ENCODE peak calls at places on chromosomes 16 and 17, in seven cellular contexts. L is substantia nigra, O is NCI-H1694 treated with DMSO at 0.1 percent for 48 hours, J is uterus, M is AG10803, K is HFFc6, I is KG1. H is an unnamed sample.

GRCh38 chr17:13702266-13702665 is 100.5 kb upstream of the HS3ST3A1 start:
- DNase-seq in L (no peak), O (no peak), J (no peak), M (peak; percentile 85), K (peak; percentile 71), I (no peak), H (no peak)

GRCh38 chr16:78405833-78406232 is 306.4 kb downstream of the WWOX start:
- DNase-seq in L (no peak), O (no peak), J (no peak), M (no peak), K (no peak), I (no peak), H (no peak)

GRCh38 chr16:8481810-8482209 is 108.5 kb downstream of the TMEM114 start:
- DNase-seq in L (no peak), O (no peak), J (no peak), M (no peak), K (no peak), I (no peak), H (no peak)

GRCh38 chr16:574021-574760 is 4.4 kb downstream of the PIGQ start:
- DNase-seq in L (no peak), O (no peak), J (no peak), M (no peak), K (no peak), I (no peak), H (no peak)

GRCh38 chr16:19748389-19749110 is 30.5 kb downstream of the IQCK start:
- DNase-seq in L (no peak), O (no peak), J (no peak), M (no peak), K (no peak), I (no peak), H (no peak)

GRCh38 chr17:5640726-5641125 is 56.4 kb upstream of the NLRP1 start:
- DNase-seq in L (no peak), O (no peak), J (no peak), M (peak; percentile 10), K (no peak), I (no peak), H (no peak)

GRCh38 chr17:69477900-69478266 is 63.4 kb downstream of the MAP2K6 start:
- DNase-seq in L (no peak), O (no peak), J (no peak), M (no peak), K (no peak), I (no peak), H (no peak)

GRCh38 chr17:5431929-5432556 is 6.9 kb downstream of the C1QBP start:
- DNase-seq in L (no peak), O (no peak), J (no peak), M (no peak), K (no peak), I (no peak), H (no peak)

GRCh38 chr17:28744104-28744801 is 442 bp downstream of the TRAF4 start:
- DNase-seq in L (peak; percentile 38), O (no peak), J (peak; percentile 67), M (peak; percentile 36), K (no peak), I (peak; percentile 44), H (no peak)

GRCh38 chr16:19804538-19805323 is 79.9 kb downstream of the GPRC5B start:
- DNase-seq in L (no peak), O (peak; percentile 2), J (no peak), M (no peak), K (no peak), I (no peak), H (peak; percentile 38)

GRCh38 chr17:27276653-27277156 is 17.2 kb upstream of the WSB1 start:
- DNase-seq in L (no peak), O (no peak), J (no peak), M (no peak), K (no peak), I (no peak), H (no peak)

GRCh38 chr17:35089846-35090193 is 26.3 kb upstream of the RFFL start:
- DNase-seq in L (no peak), O (no peak), J (no peak), M (peak; percentile 30), K (peak; percentile 6), I (no peak), H (peak; percentile 76)

GRCh38 chr17:47299239-47299910 is 24.4 kb upstream of the EFCAB13 start:
- DNase-seq in L (no peak), O (no peak), J (no peak), M (no peak), K (no peak), I (no peak), H (no peak)

GRCh38 chr16:49838639-49839461 is 17.1 kb downstream of the ZNF423 start:
- DNase-seq in L (no peak), O (no peak), J (peak; percentile 33), M (no peak), K (no peak), I (no peak), H (no peak)

GRCh38 chr16:58448890-58449289 is 51.1 kb upstream of the NDRG4 start:
- DNase-seq in L (no peak), O (no peak), J (no peak), M (no peak), K (no peak), I (no peak), H (no peak)

GRCh38 chr16:75248536-75249380 is 2.7 kb downstream of the BCAR1 start:
- DNase-seq in L (no peak), O (no peak), J (no peak), M (no peak), K (no peak), I (no peak), H (no peak)

GRCh38 chr17:72338847-72339790 is 218.3 kb downstream of the SOX9 start:
- DNase-seq in L (no peak), O (no peak), J (no peak), M (peak; percentile 91), K (peak; percentile 96), I (no peak), H (no peak)

GRCh38 chr17:887842-888214 is 91.7 kb downstream of the NXN start:
- DNase-seq in L (no peak), O (no peak), J (no peak), M (no peak), K (no peak), I (no peak), H (no peak)

GRCh38 chr16:10200823-10201571 is 18.8 kb upstream of the GRIN2A start:
- DNase-seq in L (no peak), O (peak; percentile 39), J (no peak), M (no peak), K (no peak), I (no peak), H (no peak)

GRCh38 chr17:45246861-45247428 is 14.9 kb downstream of the SPATA32 start:
- DNase-seq in L (no peak), O (peak; percentile 46), J (no peak), M (no peak), K (no peak), I (no peak), H (no peak)

GRCh38 chr17:82647593-82648164 is 565 bp downstream of the WDR45B start:
- DNase-seq in L (no peak), O (no peak), J (peak; percentile 57), M (no peak), K (no peak), I (no peak), H (no peak)

GRCh38 chr16:1037023-1037933 is 35.3 kb upstream of the SSTR5 start:
- DNase-seq in L (no peak), O (no peak), J (no peak), M (peak; percentile 26), K (no peak), I (no peak), H (no peak)

GRCh38 chr17:74307984-74308773 is 17.8 kb upstream of the KIF19 start:
- DNase-seq in L (no peak), O (no peak), J (no peak), M (no peak), K (no peak), I (peak; percentile 33), H (peak; percentile 79)

GRCh38 chr17:19003966-19004600 is 481 bp downstream of the FAM83G start:
- DNase-seq in L (no peak), O (peak; percentile 48), J (peak; percentile 35), M (peak; percentile 38), K (peak; percentile 35), I (no peak), H (no peak)

GRCh38 chr17:5352681-5353289 is 66.7 kb downstream of the NUP88 start:
- DNase-seq in L (no peak), O (no peak), J (no peak), M (no peak), K (no peak), I (no peak), H (no peak)

GRCh38 chr17:82461827-82462524 is 3.4 kb downstream of the NARF start:
- DNase-seq in L (no peak), O (no peak), J (no peak), M (no peak), K (no peak), I (no peak), H (no peak)

GRCh38 chr17:50036455-50037320 is 19.2 kb upstream of the ITGA3 start:
- DNase-seq in L (no peak), O (no peak), J (no peak), M (no peak), K (no peak), I (no peak), H (no peak)

GRCh38 chr16:65740716-65741115 is 618.9 kb upstream of the CDH11 start:
- DNase-seq in L (no peak), O (no peak), J (no peak), M (peak; percentile 50), K (no peak), I (no peak), H (no peak)

GRCh38 chr17:16945513-16946201 is 26.3 kb downstream of the TNFRSF13B start:
- DNase-seq in L (no peak), O (no peak), J (no peak), M (no peak), K (no peak), I (no peak), H (no peak)

GRCh38 chr16:70267516-70267915 is 15.8 kb upstream of the EXOSC6 start:
- DNase-seq in L (no peak), O (peak; percentile 32), J (no peak), M (peak; percentile 43), K (peak; percentile 43), I (no peak), H (peak; percentile 0)

GRCh38 chr16:3774156-3774767 is 56.9 kb upstream of the TRAP1 start:
- DNase-seq in L (no peak), O (no peak), J (no peak), M (peak; percentile 82), K (peak; percentile 32), I (no peak), H (no peak)

GRCh38 chr16:47276522-47276921 is 132.8 kb upstream of the NETO2 start:
- DNase-seq in L (no peak), O (no peak), J (no peak), M (no peak), K (no peak), I (no peak), H (no peak)

GRCh38 chr16:66293932-66294331 is 72.6 kb upstream of the CDH5 start:
- DNase-seq in L (no peak), O (no peak), J (no peak), M (no peak), K (no peak), I (no peak), H (no peak)

GRCh38 chr16:56729351-56729735 is 586 bp upstream of the NUP93 start:
- DNase-seq in L (no peak), O (no peak), J (no peak), M (no peak), K (no peak), I (no peak), H (no peak)

GRCh38 chr16:78146807-78147206 is 47.4 kb downstream of the WWOX start:
- DNase-seq in L (no peak), O (no peak), J (no peak), M (no peak), K (no peak), I (no peak), H (no peak)

GRCh38 chr17:42997984-42998938 is at the start of gene RPL27:
- DNase-seq in L (peak; percentile 89), O (peak; percentile 99), J (peak; percentile 99), M (peak; percentile 100), K (peak; percentile 100), I (peak; percentile 100), H (peak; percentile 100)